ENCODE peak calls at places on chromosome 18, in eight cellular contexts. I is GM23338, S is RKO, O is A172, B is amniotic stem cell, L is occipital lobe, Q is HTR-8/SVneo, G is iris pigment epithelial cell. C is an unnamed sample.

GRCh38 chr18:48832961-48833700 is 117.6 kb downstream of the SMAD7 start:
- DNase-seq in I (no peak), S (peak), O (peak), B (no peak), L (no peak), Q (peak), G (peak), C (no peak)

GRCh38 chr18:57805117-57805516 is 2.0 kb upstream of the ATP8B1 start:
- DNase-seq in I (no peak), S (no peak), O (no peak), B (no peak), L (no peak), Q (no peak), G (no peak), C (no peak)

GRCh38 chr18:10926565-10927194 is 222.7 kb downstream of the PIEZO2 start:
- DNase-seq in I (peak), S (no peak), O (peak), B (no peak), L (no peak), Q (peak), G (peak), C (no peak)

GRCh38 chr18:47871288-47871687 is 59.2 kb downstream of the SMAD2 start:
- DNase-seq in I (no peak), S (no peak), O (no peak), B (no peak), L (no peak), Q (no peak), G (no peak), C (no peak)

GRCh38 chr18:58580623-58581022 is 48.3 kb downstream of the ALPK2 start:
- DNase-seq in I (peak), S (no peak), O (peak), B (peak), L (no peak), Q (no peak), G (peak), C (no peak)

GRCh38 chr18:42437646-42438045 is 482.6 kb downstream of the PIK3C3 start:
- DNase-seq in I (no peak), S (no peak), O (peak), B (no peak), L (no peak), Q (no peak), G (peak), C (no peak)

GRCh38 chr18:11494093-11494492 is 115.3 kb upstream of the SLC35G4 start:
- DNase-seq in I (no peak), S (no peak), O (peak), B (no peak), L (no peak), Q (no peak), G (peak), C (no peak)

GRCh38 chr18:69102959-69103358 is 297.7 kb upstream of the DOK6 start:
- DNase-seq in I (no peak), S (no peak), O (no peak), B (no peak), L (no peak), Q (no peak), G (peak), C (no peak)

GRCh38 chr18:54630963-54631362 is 39.9 kb downstream of the DYNAP start:
- DNase-seq in I (no peak), S (no peak), O (no peak), B (no peak), L (no peak), Q (no peak), G (no peak), C (no peak)

GRCh38 chr18:8812631-8813030 is 107.3 kb downstream of the MTCL1 start:
- DNase-seq in I (no peak), S (no peak), O (peak), B (peak), L (no peak), Q (no peak), G (no peak), C (no peak)

GRCh38 chr18:39701071-39701783 is 2135.6 kb upstream of the CELF4 start:
- DNase-seq in I (peak), S (peak), O (no peak), B (no peak), L (no peak), Q (no peak), G (no peak), C (no peak)

GRCh38 chr18:22347624-22348511 is 69.8 kb downstream of the CTAGE1 start:
- DNase-seq in I (no peak), S (no peak), O (no peak), B (no peak), L (no peak), Q (no peak), G (peak), C (no peak)

GRCh38 chr18:12630136-12630535 is 27.8 kb downstream of the SPIRE1 start:
- DNase-seq in I (no peak), S (no peak), O (no peak), B (no peak), L (no peak), Q (no peak), G (peak), C (no peak)

GRCh38 chr18:51953521-51953920 is 386.5 kb upstream of the DCC start:
- DNase-seq in I (no peak), S (no peak), O (no peak), B (no peak), L (no peak), Q (no peak), G (no peak), C (no peak)

GRCh38 chr18:57915241-57915640 is 112.1 kb upstream of the ATP8B1 start:
- DNase-seq in I (no peak), S (no peak), O (no peak), B (no peak), L (no peak), Q (no peak), G (peak), C (no peak)

GRCh38 chr18:46793565-46793964 is 36.7 kb upstream of the ST8SIA5 start:
- DNase-seq in I (peak), S (no peak), O (no peak), B (no peak), L (no peak), Q (no peak), G (no peak), C (no peak)

GRCh38 chr18:55102508-55102907 is 143.2 kb upstream of the CCDC68 start:
- DNase-seq in I (no peak), S (no peak), O (no peak), B (no peak), L (no peak), Q (no peak), G (no peak), C (no peak)

GRCh38 chr18:2932247-2933181 is 80.4 kb downstream of the LPIN2 start:
- DNase-seq in I (peak), S (peak), O (peak), B (peak), L (no peak), Q (peak), G (peak), C (peak)

GRCh38 chr18:53838796-53839195 is 385.7 kb downstream of the MBD2 start:
- DNase-seq in I (no peak), S (no peak), O (no peak), B (no peak), L (no peak), Q (no peak), G (no peak), C (no peak)

GRCh38 chr18:75365837-75366236 is 61.7 kb downstream of the SMIM21 start:
- DNase-seq in I (no peak), S (no peak), O (no peak), B (no peak), L (no peak), Q (no peak), G (no peak), C (no peak)

GRCh38 chr18:53603281-53603680 is 621.2 kb downstream of the MBD2 start:
- DNase-seq in I (no peak), S (no peak), O (no peak), B (no peak), L (no peak), Q (no peak), G (no peak), C (peak)

GRCh38 chr18:12102136-12102842 is 8.6 kb downstream of the ANKRD62 start:
- DNase-seq in I (no peak), S (no peak), O (no peak), B (no peak), L (no peak), Q (no peak), G (no peak), C (no peak)

GRCh38 chr18:42509702-42510424 is 554.8 kb downstream of the PIK3C3 start:
- DNase-seq in I (no peak), S (no peak), O (no peak), B (no peak), L (no peak), Q (no peak), G (no peak), C (no peak)

GRCh38 chr18:6624271-6624670 is 105.2 kb upstream of the ARHGAP28 start:
- DNase-seq in I (no peak), S (peak), O (peak), B (no peak), L (no peak), Q (peak), G (peak), C (no peak)

GRCh38 chr18:59054892-59055291 is 84.8 kb upstream of the SEC11C start:
- DNase-seq in I (no peak), S (no peak), O (peak), B (no peak), L (no peak), Q (no peak), G (no peak), C (no peak)

GRCh38 chr18:49524349-49524748 is 37.3 kb upstream of the C18orf32 start:
- DNase-seq in I (no peak), S (no peak), O (no peak), B (no peak), L (no peak), Q (no peak), G (no peak), C (no peak)

C was measured in hippocampal formation.